ENCODE peak calls at places on chromosomes 4 and X, in five cellular contexts. One of them, this sample, is unnamed.

GRCh38 chr4:88609387-88609786 is 17.1 kb downstream of the HERC3 start:
- DNase-seq in breast epithelium: no peak
- DNase-seq in mucosa of gallbladder: no peak
- DNase-seq in endothelial cell: no peak
- DNase-seq in left cardiac atrium: no peak
- DNase-seq in this sample: no peak

GRCh38 chrX:46698691-46699090 is 60.2 kb downstream of the SLC9A7 start:
- DNase-seq in breast epithelium: no peak
- DNase-seq in mucosa of gallbladder: no peak
- DNase-seq in endothelial cell: no peak
- DNase-seq in left cardiac atrium: no peak
- DNase-seq in this sample: no peak

GRCh38 chrX:154349359-154349935 is 25.0 kb downstream of the FLNA start:
- DNase-seq in breast epithelium: no peak
- DNase-seq in mucosa of gallbladder: no peak
- DNase-seq in endothelial cell: no peak
- DNase-seq in left cardiac atrium: peak
- DNase-seq in this sample: no peak

GRCh38 chr4:101256222-101256621 is 91.1 kb downstream of the PPP3CA start:
- DNase-seq in breast epithelium: no peak
- DNase-seq in mucosa of gallbladder: no peak
- DNase-seq in endothelial cell: no peak
- DNase-seq in left cardiac atrium: no peak
- DNase-seq in this sample: no peak

GRCh38 chrX:48107717-48108116 is 22.7 kb upstream of the SPACA5B start:
- DNase-seq in breast epithelium: no peak
- DNase-seq in mucosa of gallbladder: no peak
- DNase-seq in endothelial cell: no peak
- DNase-seq in left cardiac atrium: no peak
- DNase-seq in this sample: no peak

GRCh38 chr4:12963291-12963690 is 520.8 kb downstream of the RAB28 start:
- DNase-seq in breast epithelium: no peak
- DNase-seq in mucosa of gallbladder: no peak
- DNase-seq in endothelial cell: no peak
- DNase-seq in left cardiac atrium: no peak
- DNase-seq in this sample: no peak

GRCh38 chr4:139564502-139564901 is 8.5 kb upstream of the SETD7 start:
- DNase-seq in breast epithelium: no peak
- DNase-seq in mucosa of gallbladder: no peak
- DNase-seq in endothelial cell: no peak
- DNase-seq in left cardiac atrium: no peak
- DNase-seq in this sample: no peak

GRCh38 chr4:168630445-168631187 is 133.8 kb downstream of the PALLD start:
- DNase-seq in breast epithelium: no peak
- DNase-seq in mucosa of gallbladder: no peak
- DNase-seq in endothelial cell: no peak
- DNase-seq in left cardiac atrium: no peak
- DNase-seq in this sample: peak

GRCh38 chr4:90545380-90545779 is 418.2 kb downstream of the CCSER1 start:
- DNase-seq in breast epithelium: no peak
- DNase-seq in mucosa of gallbladder: no peak
- DNase-seq in endothelial cell: no peak
- DNase-seq in left cardiac atrium: no peak
- DNase-seq in this sample: no peak

GRCh38 chrX:47623540-47624027 is 3.9 kb upstream of the SYN1 start:
- DNase-seq in breast epithelium: peak
- DNase-seq in mucosa of gallbladder: peak
- DNase-seq in endothelial cell: peak
- DNase-seq in left cardiac atrium: peak
- DNase-seq in this sample: peak

This sample was measured in GM03348.